ENCODE peak calls at places on chromosomes 4 and X, in ten cellular contexts. U, V, P, W, R, Q, A, G, C and J are unnamed samples.

GRCh38 chr4:154329268-154329858 is 162.2 kb downstream of the DCHS2 start:
- DNase-seq in G (no peak), R (no peak), P (peak; percentile 10), C (no peak), Q (peak; percentile 41), U (no peak), W (no peak), A (peak; percentile 10), V (no peak), J (no peak)

GRCh38 chrX:24024819-24025740 is 1.9 kb downstream of the KLHL15 start:
- DNase-seq in A (peak; percentile 89), G (peak; percentile 82), W (peak; percentile 22), V (peak; percentile 89), U (peak; percentile 83), P (peak; percentile 87), R (peak; percentile 76), C (peak; percentile 13), Q (peak; percentile 91), J (peak; percentile 91)

GRCh38 chrX:65878456-65878855 is 161.4 kb downstream of the VSIG4 start:
- DNase-seq in Q (no peak), C (no peak), V (no peak), R (no peak), A (no peak), U (no peak), G (no peak), W (no peak), P (no peak), J (no peak)

GRCh38 chr4:38177035-38177791 is 217.0 kb downstream of the PTTG2 start:
- DNase-seq in W (no peak), V (peak; percentile 36), C (no peak), P (peak; percentile 46), R (peak; percentile 47), U (no peak), A (peak; percentile 44), G (no peak), Q (no peak), J (no peak)

GRCh38 chrX:25810202-25810601 is 327.9 kb upstream of the MAGEB18 start:
- DNase-seq in P (peak; percentile 38), U (no peak), W (no peak), G (no peak), R (no peak), C (no peak), Q (peak; percentile 5), V (no peak), A (peak; percentile 75), J (no peak)

GRCh38 chr4:181289203-181289602 is 954.0 kb upstream of the TENM3 start:
- DNase-seq in Q (no peak), V (no peak), P (no peak), U (no peak), R (no peak), A (no peak), W (no peak), C (no peak), G (no peak), J (no peak)

GRCh38 chr4:8384397-8385060 is 56.0 kb downstream of the ACOX3 start:
- DNase-seq in P (no peak), C (no peak), R (no peak), A (no peak), Q (no peak), G (peak; percentile 38), V (no peak), U (no peak), W (no peak), J (no peak)

GRCh38 chrX:101117701-101118100 is 19.7 kb downstream of the CENPI start:
- DNase-seq in W (no peak), R (no peak), V (no peak), Q (no peak), A (peak; percentile 35), C (no peak), U (no peak), G (no peak), P (peak; percentile 1), J (no peak)

GRCh38 chrX:34918091-34918736 is 24.4 kb upstream of the FAM47B start:
- DNase-seq in G (no peak), U (no peak), V (no peak), W (no peak), C (no peak), R (no peak), Q (no peak), P (peak; percentile 61), A (peak; percentile 66), J (no peak)

GRCh38 chrX:34917146-34917545 is 25.4 kb upstream of the FAM47B start:
- DNase-seq in Q (no peak), A (peak; percentile 7), P (no peak), U (no peak), C (no peak), V (no peak), G (no peak), R (no peak), W (no peak), J (no peak)

GRCh38 chrX:34915463-34916225 is 27.0 kb upstream of the FAM47B start:
- DNase-seq in R (no peak), G (no peak), V (no peak), C (no peak), Q (no peak), P (no peak), U (no peak), A (no peak), W (no peak), J (no peak)

GRCh38 chrX:34918856-34919255 is 23.7 kb upstream of the FAM47B start:
- DNase-seq in P (peak; percentile 57), V (peak; percentile 4), A (peak; percentile 75), U (peak; percentile 23), W (no peak), C (no peak), Q (peak; percentile 82), R (no peak), G (no peak), J (no peak)
- TF ChIP-seq CTCF in P (peak; percentile 53), V (peak; percentile 34), A (peak; percentile 53), U (peak; percentile 30), W (no peak), C (peak; percentile 6), Q (peak; percentile 72), R (no peak), G (peak; percentile 43), J (peak; percentile 38)

GRCh38 chr4:81922271-81922775 is 450.6 kb upstream of the RASGEF1B start:
- DNase-seq in P (no peak), Q (no peak), U (no peak), C (no peak), R (no peak), A (no peak), G (no peak), V (no peak), W (no peak), J (no peak)

GRCh38 chr4:81919810-81920209 is 448.1 kb upstream of the RASGEF1B start:
- DNase-seq in R (no peak), W (no peak), U (peak; percentile 10), Q (peak; percentile 2), V (no peak), P (no peak), G (no peak), A (no peak), C (no peak), J (no peak)

GRCh38 chr4:81915430-81915829 is 443.7 kb upstream of the RASGEF1B start:
- DNase-seq in A (no peak), R (no peak), V (no peak), C (no peak), U (no peak), W (no peak), P (no peak), Q (no peak), G (no peak), J (no peak)

GRCh38 chr4:81921757-81922159 is 450.1 kb upstream of the RASGEF1B start:
- DNase-seq in W (no peak), U (no peak), C (no peak), P (no peak), R (no peak), G (no peak), V (peak; percentile 6), A (no peak), Q (peak; percentile 61), J (no peak)

DNA sequence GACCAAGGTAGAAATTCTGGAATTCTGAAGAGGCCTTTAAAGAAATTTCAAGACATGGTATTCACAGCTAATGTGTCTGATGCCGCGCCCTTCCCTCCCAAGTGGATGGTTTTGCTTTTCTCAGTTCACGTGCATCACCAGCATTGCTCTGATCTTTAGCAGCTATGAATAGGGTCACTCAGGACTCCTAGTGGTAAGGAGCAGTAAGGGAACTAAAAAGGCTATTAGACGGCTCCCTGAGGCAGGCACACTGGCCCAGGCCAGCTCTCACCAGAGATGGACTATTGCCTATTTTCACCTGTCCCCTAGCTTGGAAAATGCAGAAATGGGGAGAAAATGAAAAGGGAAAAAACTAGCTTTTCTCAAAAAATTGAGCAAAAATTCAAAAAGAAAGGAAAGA is 447.5 kb upstream of the RASGEF1B start:
- DNase-seq in A (peak; percentile 1), Q (peak; percentile 32), U (peak; percentile 17), R (no peak), V (no peak), C (no peak), G (no peak), W (no peak), P (no peak), J (no peak)
- TF ChIP-seq CTCF in A (no peak), Q (peak; percentile 34), U (peak; percentile 30), R (no peak), V (peak; percentile 36), C (no peak), G (peak; percentile 30), W (no peak), P (peak; percentile 28), J (no peak)

GRCh38 chrX:154142950-154143745 is 895 bp upstream of the OPN1LW start:
- DNase-seq in Q (no peak), P (no peak), G (no peak), V (no peak), R (no peak), C (no peak), W (no peak), A (no peak), U (no peak), J (no peak)
- TF ChIP-seq CTCF in Q (no peak), P (no peak), G (no peak), V (no peak), R (no peak), C (no peak), W (no peak), A (no peak), U (no peak), J (no peak)

GRCh38 chr4:83012631-83013419 is 2.2 kb upstream of the LIN54 start:
- DNase-seq in A (peak; percentile 97), V (peak; percentile 96), U (peak; percentile 99), R (peak; percentile 96), G (peak; percentile 92), W (peak; percentile 82), C (peak; percentile 73), P (peak; percentile 97), Q (peak; percentile 94), J (peak; percentile 96)

GRCh38 chr4:83011779-83012630 is 1.4 kb upstream of the LIN54 start:
- DNase-seq in C (no peak), G (peak; percentile 61), U (peak; percentile 44), P (no peak), W (no peak), A (peak; percentile 24), R (no peak), Q (peak; percentile 9), V (peak; percentile 10), J (peak; percentile 61)

GRCh38 chr4:83009529-83009928 is 1.1 kb downstream of the LIN54 start:
- DNase-seq in A (peak; percentile 16), W (no peak), C (no peak), G (no peak), V (no peak), R (no peak), Q (no peak), P (no peak), U (no peak), J (no peak)

GRCh38 chr4:83010111-83010521 is 507 bp downstream of the LIN54 start:
- DNase-seq in C (no peak), R (no peak), P (peak; percentile 59), U (no peak), Q (no peak), G (no peak), V (no peak), A (peak; percentile 46), W (no peak), J (no peak)

DNA sequence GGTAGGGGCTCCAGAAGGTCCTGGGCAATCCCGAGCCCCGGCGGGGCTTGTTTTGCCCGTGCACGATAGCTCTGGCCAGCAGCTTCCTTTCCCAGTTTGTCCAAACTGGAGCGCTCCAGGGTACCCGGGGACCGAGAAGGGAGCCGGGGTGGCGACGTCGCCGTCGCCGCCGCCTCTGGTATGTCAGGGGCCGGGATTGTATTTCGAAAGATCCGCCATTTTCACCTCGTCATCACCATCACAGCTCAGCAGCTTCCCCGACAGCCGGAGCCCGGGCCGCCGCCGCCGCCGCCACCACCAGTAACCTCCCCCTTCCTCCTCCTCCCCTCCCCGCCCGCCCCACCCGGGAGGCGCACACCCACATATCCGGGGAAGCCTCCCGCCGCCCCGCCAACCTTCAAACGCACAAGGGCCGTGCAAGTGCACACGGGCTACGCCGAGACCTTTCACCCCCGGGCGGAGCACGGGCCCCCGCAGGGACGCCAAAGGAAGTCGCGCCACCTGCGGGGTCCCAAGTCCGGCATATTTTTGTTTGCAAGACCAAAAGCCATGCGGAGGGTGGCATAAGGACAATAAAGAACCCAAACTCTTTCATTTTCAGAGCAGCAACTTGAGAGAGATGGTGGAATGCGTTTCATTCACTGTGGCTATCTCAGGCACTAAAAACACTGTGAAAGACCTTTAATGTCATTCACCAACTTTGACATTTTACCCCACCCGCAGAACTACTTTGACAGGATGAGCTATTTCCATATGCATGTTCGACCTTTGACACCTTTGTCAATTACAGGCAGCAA is at the start of gene LIN54:
- DNase-seq in G (peak; percentile 74), U (peak; percentile 62), Q (peak; percentile 66), R (peak; percentile 87), W (peak; percentile 53), C (peak; percentile 45), P (peak; percentile 76), A (peak; percentile 58), V (peak; percentile 75), J (peak; percentile 67)
- TF ChIP-seq CTCF in G (no peak), U (no peak), Q (no peak), R (no peak), W (no peak), C (no peak), P (no peak), A (no peak), V (no peak), J (no peak)